ENCODE peak calls at places on chromosomes 7 and 10, in five cellular contexts. C is fibroblast of lung; Z is activated CD4-positive, alpha-beta T cell treated with anti-CD3 and anti-CD28 coated beads, Interleukin-2, amount 50 U/mL, for 4 hours; E is NCI-H510A; R is astrocyte. Y is an unnamed sample.

GRCh38 chr10:109933984-109934565 is 10.8 kb upstream of the XPNPEP1 start:
- DNase-seq in C (no peak), Z (no peak), E (no peak), R (no peak), Y (no peak)

GRCh38 chr10:50896721-50897120 is 11.3 kb upstream of the A1CF start:
- DNase-seq in C (no peak), Z (no peak), E (no peak), R (no peak), Y (no peak)

GRCh38 chr10:6498771-6499170 is 81.3 kb downstream of the PRKCQ start:
- DNase-seq in C (no peak), Z (no peak), E (no peak), R (no peak), Y (no peak)

GRCh38 chr7:50633414-50633710 is 68.2 kb upstream of the DDC start:
- DNase-seq in C (no peak), Z (no peak), E (no peak), R (no peak), Y (no peak)

GRCh38 chr10:93806882-93807281 is 49.1 kb downstream of the LGI1 start:
- DNase-seq in C (peak), Z (no peak), E (no peak), R (peak), Y (no peak)

GRCh38 chr7:151808296-151809155 is 68.4 kb downstream of the PRKAG2 start:
- DNase-seq in C (peak), Z (no peak), E (no peak), R (no peak), Y (no peak)

GRCh38 chr7:32063614-32064013 is 6.6 kb downstream of the PDE1C start:
- DNase-seq in C (no peak), Z (no peak), E (no peak), R (no peak), Y (no peak)

GRCh38 chr10:111835562-111835961 is 348.0 kb downstream of the GPAM start:
- DNase-seq in C (peak), Z (no peak), E (no peak), R (peak), Y (no peak)

GRCh38 chr7:42566981-42567510 is 330.0 kb upstream of the GLI3 start:
- DNase-seq in C (no peak), Z (no peak), E (no peak), R (no peak), Y (no peak)

GRCh38 chr7:150665075-150665794 is 20.3 kb upstream of the GIMAP2 start:
- DNase-seq in C (no peak), Z (peak), E (no peak), R (no peak), Y (peak)

GRCh38 chr7:108440613-108441012 is 15.6 kb downstream of the NRCAM start:
- DNase-seq in C (no peak), Z (no peak), E (no peak), R (no peak), Y (no peak)

GRCh38 chr7:44153948-44154335 is 12.8 kb upstream of the MYL7 start:
- DNase-seq in C (no peak), Z (no peak), E (no peak), R (no peak), Y (no peak)

GRCh38 chr10:86306628-86307278 is 59.8 kb downstream of the GRID1 start:
- DNase-seq in C (peak), Z (no peak), E (no peak), R (no peak), Y (no peak)

GRCh38 chr10:5951167-5951711 is 26.1 kb downstream of the IL15RA start:
- DNase-seq in C (peak), Z (no peak), E (no peak), R (peak), Y (no peak)

GRCh38 chr7:57211428-57212100 is 79.3 kb upstream of the ZNF479 start:
- DNase-seq in C (no peak), Z (no peak), E (no peak), R (no peak), Y (no peak)

GRCh38 chr7:116395125-116395791 is 104.3 kb upstream of the CAV2 start:
- DNase-seq in C (peak), Z (no peak), E (no peak), R (peak), Y (no peak)

GRCh38 chr10:59082249-59082648 is 94.2 kb upstream of the PHYHIPL start:
- DNase-seq in C (no peak), Z (no peak), E (no peak), R (no peak), Y (no peak)

GRCh38 chr7:20786779-20787651 is at the start of gene SP8:
- DNase-seq in C (peak), Z (no peak), E (peak), R (no peak), Y (no peak)

GRCh38 chr10:97069576-97070362 is 116.0 kb downstream of the SLIT1 start:
- DNase-seq in C (peak), Z (no peak), E (no peak), R (no peak), Y (peak)

GRCh38 chr7:32916006-32916405 is 24.4 kb upstream of the KBTBD2 start:
- DNase-seq in C (no peak), Z (no peak), E (no peak), R (no peak), Y (no peak)

GRCh38 chr7:111735661-111736323 is 173.5 kb upstream of the IMMP2L start:
- DNase-seq in C (peak), Z (peak), E (no peak), R (peak), Y (peak)

GRCh38 chr10:48289652-48290238 is 15.2 kb upstream of the FRMPD2 start:
- DNase-seq in C (peak), Z (peak), E (peak), R (no peak), Y (peak)

GRCh38 chr7:105689093-105689819 is 108.0 kb upstream of the EFCAB10 start:
- DNase-seq in C (no peak), Z (no peak), E (no peak), R (no peak), Y (no peak)

GRCh38 chr10:24462889-24463552 is 254.1 kb downstream of the KIAA1217 start:
- DNase-seq in C (peak), Z (no peak), E (no peak), R (no peak), Y (no peak)

GRCh38 chr7:4067874-4068273 is 614.2 kb upstream of the FOXK1 start:
- DNase-seq in C (no peak), Z (no peak), E (no peak), R (no peak), Y (no peak)

GRCh38 chr10:61749271-61749670 is 86.5 kb downstream of the CABCOCO1 start:
- DNase-seq in C (no peak), Z (no peak), E (no peak), R (no peak), Y (no peak)

GRCh38 chr10:14705548-14706234 is 69.0 kb downstream of the FAM107B start:
- DNase-seq in C (no peak), Z (no peak), E (no peak), R (no peak), Y (no peak)

GRCh38 chr7:117472335-117472734 is 7.5 kb upstream of the CFTR start:
- DNase-seq in C (no peak), Z (no peak), E (no peak), R (no peak), Y (no peak)

GRCh38 chr10:21406595-21407218 is 118.8 kb downstream of the SKIDA1 start:
- DNase-seq in C (peak), Z (no peak), E (no peak), R (peak), Y (no peak)

GRCh38 chr7:87420173-87420572 is 55.3 kb downstream of the ABCB4 start:
- DNase-seq in C (no peak), Z (no peak), E (no peak), R (no peak), Y (no peak)

GRCh38 chr10:36141786-36142560 is 499.9 kb upstream of the FZD8 start:
- DNase-seq in C (no peak), Z (no peak), E (no peak), R (no peak), Y (no peak)

Y was measured in activated T-helper 9 cell treated with anti-CD3 and anti-CD28 coated beads, Interleukin-2, amount 50 U/mL, for 16 hours.